ENCODE peak calls at places on chromosomes 5 and 9, in nine cellular contexts. B is lower leg skin; X is activated CD8-positive, alpha-beta memory T cell treated with anti-CD3 and anti-CD28 coated beads, Interleukin-2, amount 10 ng/mL, durations not matched to agents 7 days and 5 days; H is NB4; S is A549; Q is iris pigment epithelial cell; T is stimulated activated CD4-positive, alpha-beta T cell treated with anti-CD3 and anti-CD28 coated beads, Interleukin-2, amount 100 ng/mL, for 48 hours; Y is C1 segment of cervical spinal cord; I is renal cortical epithelial cell. J is an unnamed sample.

GRCh38 chr9:106757539-106757938 is 105.4 kb upstream of the ZNF462 start:
- DNase-seq in I (no peak), S (no peak), B (no peak), H (no peak), T (no peak), X (no peak), Y (no peak), Q (no peak), J (no peak)

GRCh38 chr9:124513374-124513994 is 6.3 kb upstream of the NR5A1 start:
- DNase-seq in Q (no peak), T (no peak), B (no peak), X (no peak), S (no peak), H (no peak), Y (no peak), I (no peak), J (no peak)

GRCh38 chr5:91128604-91129003 is 254.5 kb downstream of the ARRDC3 start:
- DNase-seq in Q (no peak), X (no peak), Y (no peak), S (no peak), T (no peak), I (peak), H (no peak), B (no peak), J (no peak)

GRCh38 chr9:111730937-111731567 is 63.7 kb downstream of the SHOC1 start:
- DNase-seq in I (peak), Y (no peak), B (no peak), H (no peak), X (no peak), T (no peak), S (peak), Q (peak), J (no peak)

GRCh38 chr5:99063737-99064136 is 134.9 kb upstream of the CHD1 start:
- DNase-seq in T (no peak), S (no peak), B (no peak), Y (no peak), Q (peak), X (no peak), H (no peak), I (no peak), J (no peak)

GRCh38 chr9:14027114-14027812 is 286.7 kb downstream of the NFIB start:
- DNase-seq in Q (peak), T (no peak), Y (no peak), I (peak), X (no peak), H (no peak), B (no peak), S (no peak), J (no peak)

GRCh38 chr5:80064124-80064523 is 29.0 kb downstream of the THBS4 start:
- DNase-seq in T (no peak), H (no peak), I (no peak), X (no peak), Y (no peak), S (no peak), B (no peak), Q (no peak), J (no peak)

GRCh38 chr5:118405650-118406061 is 582.7 kb downstream of the DTWD2 start:
- DNase-seq in Q (no peak), T (no peak), Y (no peak), H (no peak), I (no peak), X (no peak), S (no peak), B (no peak), J (no peak)

GRCh38 chr9:113913426-113914195 is 37.5 kb downstream of the ZNF618 start:
- DNase-seq in T (no peak), X (no peak), Y (no peak), S (no peak), H (no peak), Q (peak), B (no peak), I (peak), J (no peak)

GRCh38 chr9:33884856-33885701 is 68.1 kb downstream of the UBE2R2 start:
- DNase-seq in H (no peak), S (no peak), T (no peak), Y (no peak), B (no peak), I (peak), Q (no peak), X (no peak), J (no peak)

GRCh38 chr5:106797996-106798395 is 872.7 kb downstream of the EFNA5 start:
- DNase-seq in B (no peak), Q (no peak), T (no peak), X (no peak), H (no peak), S (no peak), I (no peak), Y (no peak), J (no peak)

GRCh38 chr5:138274189-138274853 is at the start of gene GFRA3:
- DNase-seq in S (no peak), Q (peak), I (no peak), X (no peak), B (no peak), T (peak), H (peak), Y (no peak), J (no peak)

GRCh38 chr9:88537743-88538055 is 2.7 kb downstream of the NXNL2 start:
- DNase-seq in S (peak), B (peak), X (peak), I (peak), Y (no peak), Q (peak), T (no peak), H (peak), J (peak)

GRCh38 chr5:179255527-179256228 is 89.6 kb downstream of the ADAMTS2 start:
- DNase-seq in B (no peak), T (no peak), X (no peak), H (no peak), Y (no peak), I (no peak), Q (no peak), S (no peak), J (peak)

J was measured in vagina.